ENCODE peak calls at places on chromosome 1, in six cellular contexts. F is hepatocyte, Q is colonic mucosa, G is testis, E is AG04449, S is Calu3. W is an unnamed sample.

GRCh38 chr1:170586321-170586855 is 54.4 kb downstream of the GORAB start:
- DNase-seq in F (peak; percentile 19), Q (no peak), G (peak; percentile 28), E (no peak), S (no peak), W (no peak)

GRCh38 chr1:229066591-229066990 is 204.3 kb upstream of the RAB4A start:
- DNase-seq in F (no peak), Q (no peak), G (no peak), E (no peak), S (no peak), W (no peak)

GRCh38 chr1:39268906-39269305 is 64.4 kb downstream of the MACF1 start:
- DNase-seq in F (peak; percentile 20), Q (no peak), G (no peak), E (no peak), S (no peak), W (no peak)

GRCh38 chr1:99266731-99267130 is 2.4 kb downstream of the PLPPR4 start:
- DNase-seq in F (no peak), Q (no peak), G (no peak), E (peak; percentile 89), S (no peak), W (peak; percentile 80)

GRCh38 chr1:17833661-17834501 is 78.7 kb downstream of the ACTL8 start:
- DNase-seq in F (no peak), Q (no peak), G (no peak), E (no peak), S (no peak), W (no peak)

GRCh38 chr1:35031103-35031452 is 667 bp downstream of the ZMYM6 start:
- DNase-seq in F (peak; percentile 61), Q (peak; percentile 44), G (peak; percentile 51), E (no peak), S (peak; percentile 11), W (no peak)

GRCh38 chr1:203839081-203839480 is 22.3 kb upstream of the SNRPE start:
- DNase-seq in F (no peak), Q (no peak), G (peak; percentile 51), E (peak; percentile 71), S (no peak), W (peak; percentile 46)

GRCh38 chr1:114468710-114469468 is 42.1 kb downstream of the TRIM33 start:
- DNase-seq in F (no peak), Q (no peak), G (no peak), E (no peak), S (no peak), W (no peak)

GRCh38 chr1:78170845-78171244 is 125.1 kb downstream of the GIPC2 start:
- DNase-seq in F (no peak), Q (no peak), G (no peak), E (no peak), S (no peak), W (no peak)

GRCh38 chr1:81050390-81050789 is 750.3 kb upstream of the ADGRL2 start:
- DNase-seq in F (no peak), Q (no peak), G (no peak), E (no peak), S (no peak), W (no peak)

GRCh38 chr1:29453502-29454240 is 217.3 kb downstream of the PTPRU start:
- DNase-seq in F (peak; percentile 63), Q (peak; percentile 22), G (no peak), E (no peak), S (peak; percentile 48), W (peak; percentile 21)

GRCh38 chr1:157034137-157034800 is 11.3 kb downstream of the ARHGEF11 start:
- DNase-seq in F (no peak), Q (no peak), G (no peak), E (no peak), S (peak; percentile 39), W (no peak)

GRCh38 chr1:46128336-46128735 is 4.1 kb downstream of the PIK3R3 start:
- DNase-seq in F (no peak), Q (no peak), G (no peak), E (no peak), S (no peak), W (no peak)

GRCh38 chr1:87176514-87176913 is 152.2 kb upstream of the LMO4 start:
- DNase-seq in F (no peak), Q (no peak), G (no peak), E (no peak), S (no peak), W (no peak)

GRCh38 chr1:53697671-53698380 is 41.1 kb downstream of the GLIS1 start:
- DNase-seq in F (no peak), Q (no peak), G (peak; percentile 48), E (no peak), S (no peak), W (no peak)

GRCh38 chr1:206498685-206499084 is 8.6 kb upstream of the RASSF5 start:
- DNase-seq in F (no peak), Q (no peak), G (no peak), E (no peak), S (no peak), W (no peak)

GRCh38 chr1:205356424-205357151 is at the start of gene KLHDC8A:
- DNase-seq in F (no peak), Q (no peak), G (peak; percentile 70), E (no peak), S (no peak), W (no peak)

GRCh38 chr1:6889875-6890480 is 104.7 kb downstream of the CAMTA1 start:
- DNase-seq in F (peak; percentile 82), Q (peak; percentile 69), G (peak; percentile 68), E (no peak), S (peak; percentile 57), W (peak; percentile 33)

GRCh38 chr1:172390620-172391491 is 29.6 kb upstream of the C1orf105 start:
- DNase-seq in F (peak; percentile 37), Q (no peak), G (peak; percentile 37), E (no peak), S (no peak), W (no peak)

GRCh38 chr1:217009376-217009775 is 286.1 kb upstream of the ESRRG start:
- DNase-seq in F (no peak), Q (no peak), G (no peak), E (no peak), S (no peak), W (no peak)

GRCh38 chr1:52345252-52345651 is 20.8 kb downstream of the CC2D1B start:
- DNase-seq in F (no peak), Q (no peak), G (no peak), E (no peak), S (no peak), W (no peak)

GRCh38 chr1:52346653-52347052 is 19.4 kb downstream of the CC2D1B start:
- DNase-seq in F (no peak), Q (no peak), G (no peak), E (no peak), S (no peak), W (no peak)

GRCh38 chr1:52343982-52344381 is 22.0 kb downstream of the CC2D1B start:
- DNase-seq in F (no peak), Q (no peak), G (no peak), E (no peak), S (no peak), W (no peak)

GRCh38 chr1:52352690-52353089 is 13.3 kb downstream of the CC2D1B start:
- DNase-seq in F (no peak), Q (no peak), G (no peak), E (no peak), S (no peak), W (no peak)

DNA sequence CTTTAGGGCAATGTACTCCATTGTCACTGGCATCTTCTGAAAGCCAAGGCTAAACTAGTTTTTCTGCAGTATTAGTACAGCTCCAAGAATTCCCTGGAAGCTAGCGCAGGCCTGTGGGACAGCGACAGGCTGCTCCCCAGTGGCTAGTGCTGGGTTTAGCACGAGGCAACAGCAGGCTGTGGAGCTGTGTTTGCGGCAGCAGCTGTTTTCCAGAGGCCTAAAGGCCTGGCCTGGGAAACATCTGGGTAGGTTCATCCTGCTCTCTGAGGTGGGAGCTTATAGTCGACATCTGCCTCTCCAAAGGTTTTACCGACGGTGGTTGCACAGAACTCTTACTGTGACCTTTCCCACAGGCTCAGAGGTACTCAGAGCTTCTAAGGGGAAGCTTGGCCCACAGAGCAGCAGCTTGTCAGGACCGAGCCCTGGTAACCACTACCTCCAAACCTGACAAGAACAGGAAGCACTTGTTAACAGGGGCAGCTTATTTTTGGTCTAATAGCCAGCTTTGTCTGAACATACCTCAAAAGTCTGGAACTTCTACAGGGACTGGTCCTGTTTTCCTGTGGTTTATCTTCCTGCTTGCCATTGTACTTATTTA is 17.2 kb downstream of the CC2D1B start:
- DNase-seq in F (peak; percentile 62), Q (no peak), G (peak; percentile 65), E (no peak), S (no peak), W (no peak)
- TF ChIP-seq CTCF in F (peak; percentile 48), Q (no peak), G (peak; percentile 12), E (peak; percentile 57), S (no peak), W (peak; percentile 51)

DNA sequence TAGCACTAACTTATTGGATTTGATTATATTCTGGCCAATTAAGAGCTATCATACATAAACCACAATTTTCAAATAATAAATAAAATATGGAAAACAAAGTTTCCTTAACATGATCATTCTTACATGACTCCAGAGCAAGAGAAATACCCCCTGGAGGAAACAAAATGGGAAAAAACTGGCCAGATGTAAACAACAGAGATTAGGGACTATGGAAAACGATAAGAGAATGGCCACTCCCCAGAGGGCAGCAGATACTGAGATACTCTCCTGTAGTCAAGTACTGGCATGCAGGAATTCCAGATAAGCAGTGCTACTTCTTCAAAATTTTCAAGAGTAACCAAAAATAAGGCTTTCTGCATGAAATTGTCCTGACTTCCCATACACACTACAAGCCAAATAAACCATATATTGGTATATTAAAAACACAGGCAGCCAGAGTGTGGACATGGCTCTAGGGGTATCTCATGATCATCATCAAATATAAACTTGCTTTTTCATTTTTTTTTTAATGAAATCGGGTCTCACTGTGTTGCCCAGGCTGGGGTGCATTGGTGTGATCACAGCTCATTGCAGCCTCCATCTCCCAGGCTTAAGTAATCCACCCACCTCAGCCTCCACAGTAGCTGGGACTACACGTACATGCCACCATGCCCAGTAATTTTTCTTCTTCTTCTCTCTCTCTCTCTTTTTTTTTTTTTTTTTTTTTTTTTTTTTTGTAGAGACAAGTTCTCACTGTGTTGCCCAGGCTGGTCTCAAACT is 118.5 kb downstream of the EIF4G3 start:
- DNase-seq in F (no peak), Q (no peak), G (no peak), E (no peak), S (no peak), W (no peak)
- TF ChIP-seq CTCF in F (no peak), Q (no peak), G (no peak), E (no peak), S (no peak), W (no peak)

GRCh38 chr1:184425449-184426277 is 38.8 kb downstream of the C1orf21 start:
- DNase-seq in F (no peak), Q (peak; percentile 88), G (no peak), E (no peak), S (peak; percentile 65), W (no peak)

GRCh38 chr1:184426278-184426674 is 39.4 kb downstream of the C1orf21 start:
- DNase-seq in F (no peak), Q (no peak), G (no peak), E (no peak), S (no peak), W (no peak)

GRCh38 chr1:184427722-184428121 is 40.9 kb downstream of the C1orf21 start:
- DNase-seq in F (no peak), Q (no peak), G (no peak), E (no peak), S (no peak), W (no peak)

GRCh38 chr1:184429342-184429741 is 42.5 kb downstream of the C1orf21 start:
- DNase-seq in F (no peak), Q (no peak), G (no peak), E (no peak), S (no peak), W (no peak)

GRCh38 chr1:184428604-184429003 is 41.8 kb downstream of the C1orf21 start:
- DNase-seq in F (no peak), Q (no peak), G (no peak), E (no peak), S (no peak), W (no peak)
- TF ChIP-seq CTCF in F (no peak), Q (no peak), G (no peak), E (no peak), S (no peak), W (no peak)

GRCh38 chr1:244802556-244803239 is 32.8 kb upstream of the COX20 start:
- DNase-seq in F (no peak), Q (no peak), G (no peak), E (no peak), S (no peak), W (no peak)
- TF ChIP-seq CTCF in F (no peak), Q (no peak), G (no peak), E (no peak), S (no peak), W (no peak)